ENCODE peak calls at places on chromosomes 12 and 14, in five cellular contexts. F, C, T, M and Q are unnamed samples.

GRCh38 chr14:72625689-72626088 is 268.2 kb downstream of the DPF3 start:
- DNase-seq in F (no peak), C (no peak), T (no peak), M (no peak), Q (no peak)

GRCh38 chr12:107992870-107993451 is 136.1 kb upstream of the WSCD2 start:
- DNase-seq in F (peak), C (peak), T (no peak), M (no peak), Q (peak)

GRCh38 chr14:21069388-21070082 is 569 bp upstream of the ARHGEF40 start:
- DNase-seq in F (peak), C (peak), T (no peak), M (no peak), Q (no peak)

GRCh38 chr14:95098984-95099599 is 58.2 kb downstream of the DICER1 start:
- DNase-seq in F (peak), C (peak), T (no peak), M (no peak), Q (peak)

GRCh38 chr12:12216349-12217017 is 50.4 kb downstream of the LRP6 start:
- DNase-seq in F (no peak), C (peak), T (no peak), M (no peak), Q (no peak)

GRCh38 chr12:4015225-4016076 is 142.3 kb upstream of the PARP11 start:
- DNase-seq in F (no peak), C (no peak), T (no peak), M (no peak), Q (no peak)

GRCh38 chr12:101698782-101699347 is 1.4 kb downstream of the CHPT1 start:
- DNase-seq in F (no peak), C (peak), T (no peak), M (no peak), Q (no peak)

GRCh38 chr14:80584638-80585505 is 356.7 kb downstream of the CEP128 start:
- DNase-seq in F (no peak), C (no peak), T (no peak), M (no peak), Q (peak)

GRCh38 chr14:71324767-71325272 is 417.6 kb downstream of the PCNX1 start:
- DNase-seq in F (no peak), C (no peak), T (peak), M (no peak), Q (peak)

GRCh38 chr12:54282949-54283593 is 2.5 kb downstream of the HNRNPA1 start:
- DNase-seq in F (no peak), C (no peak), T (no peak), M (no peak), Q (no peak)

GRCh38 chr12:3214508-3215365 is 137.6 kb downstream of the TSPAN9 start:
- DNase-seq in F (peak), C (no peak), T (no peak), M (no peak), Q (no peak)

GRCh38 chr12:106073179-106073578 is 65.6 kb downstream of the NUAK1 start:
- DNase-seq in F (no peak), C (no peak), T (no peak), M (no peak), Q (no peak)

GRCh38 chr14:56172571-56172971 is 54.4 kb downstream of the PELI2 start:
- DNase-seq in F (no peak), C (peak), T (no peak), M (no peak), Q (peak)

GRCh38 chr12:115337693-115338543 is 653.9 kb upstream of the TBX3 start:
- DNase-seq in F (no peak), C (peak), T (no peak), M (no peak), Q (peak)

GRCh38 chr14:70722418-70722817 is 80.7 kb downstream of the TTC9 start:
- DNase-seq in F (no peak), C (no peak), T (no peak), M (no peak), Q (no peak)

GRCh38 chr12:47803196-47803875 is 16.4 kb downstream of the HDAC7 start:
- DNase-seq in F (no peak), C (no peak), T (no peak), M (no peak), Q (no peak)

GRCh38 chr14:77043984-77044485 is 15.5 kb upstream of the IRF2BPL start:
- DNase-seq in F (no peak), C (no peak), T (no peak), M (no peak), Q (no peak)

GRCh38 chr14:67719866-67720265 is 18.2 kb downstream of the RDH12 start:
- DNase-seq in F (no peak), C (no peak), T (no peak), M (no peak), Q (no peak)

GRCh38 chr12:108193493-108193892 is 64.4 kb downstream of the WSCD2 start:
- DNase-seq in F (no peak), C (no peak), T (no peak), M (no peak), Q (no peak)

GRCh38 chr14:28952161-28952560 is 185.6 kb downstream of the FOXG1 start:
- DNase-seq in F (no peak), C (no peak), T (no peak), M (no peak), Q (no peak)

GRCh38 chr12:49098035-49098451 is 3.4 kb upstream of the DHH start:
- DNase-seq in F (peak), C (peak), T (peak), M (peak), Q (no peak)

GRCh38 chr14:54366726-54367707 is 29.8 kb upstream of the CDKN3 start:
- DNase-seq in F (peak), C (peak), T (no peak), M (peak), Q (no peak)

GRCh38 chr14:90275820-90276219 is 19.5 kb downstream of the PSMC1 start:
- DNase-seq in F (no peak), C (no peak), T (no peak), M (no peak), Q (no peak)

GRCh38 chr12:13161172-13161571 is 35.4 kb upstream of the EMP1 start:
- DNase-seq in F (no peak), C (no peak), T (no peak), M (no peak), Q (no peak)

GRCh38 chr12:130195369-130195768 is 33.1 kb downstream of the FZD10 start:
- DNase-seq in F (no peak), C (no peak), T (no peak), M (no peak), Q (no peak)